ENCODE peak calls at places on chromosomes 2 and 18, in five cellular contexts. One of them, this sample, is unnamed.
A peak's percentile ranks its signal among the peaks of the same experiment; 100 is the strongest.

GRCh38 chr2:127049927-127050802 is 56.8 kb downstream of the BIN1 start:
- DNase-seq in A549: peak; percentile 48
- DNase-seq in activated effector memory CD4-positive, alpha-beta T cell treated with Interleukin-2 at 50 U/mL for 16 hours: peak; percentile 47
- DNase-seq in progenitor cell of endocrine pancreas: peak; percentile 72
- DNase-seq in stimulated activated CD4-positive, alpha-beta T cell treated with anti-CD3 and anti-CD28 coated beads, Interleukin-15, amount 100 ng/mL, for 1 hour: no peak
- DNase-seq in this sample: peak; percentile 27

GRCh38 chr2:230779141-230779523 is 66.5 kb downstream of the CAB39 start:
- DNase-seq in activated effector memory CD4-positive, alpha-beta T cell treated with Interleukin-2 at 50 U/mL for 16 hours: peak; percentile 13
- DNase-seq in progenitor cell of endocrine pancreas: no peak
- DNase-seq in A549: no peak
- DNase-seq in stimulated activated CD4-positive, alpha-beta T cell treated with anti-CD3 and anti-CD28 coated beads, Interleukin-15, amount 100 ng/mL, for 1 hour: no peak
- DNase-seq in this sample: no peak

GRCh38 chr2:102891261-102891660 is 129.4 kb downstream of the TMEM182 start:
- DNase-seq in A549: no peak
- DNase-seq in stimulated activated CD4-positive, alpha-beta T cell treated with anti-CD3 and anti-CD28 coated beads, Interleukin-15, amount 100 ng/mL, for 1 hour: no peak
- DNase-seq in activated effector memory CD4-positive, alpha-beta T cell treated with Interleukin-2 at 50 U/mL for 16 hours: no peak
- DNase-seq in progenitor cell of endocrine pancreas: no peak
- DNase-seq in this sample: peak; percentile 5

GRCh38 chr2:133484106-133484505 is 84.2 kb downstream of the NCKAP5 start:
- DNase-seq in progenitor cell of endocrine pancreas: no peak
- DNase-seq in stimulated activated CD4-positive, alpha-beta T cell treated with anti-CD3 and anti-CD28 coated beads, Interleukin-15, amount 100 ng/mL, for 1 hour: no peak
- DNase-seq in A549: no peak
- DNase-seq in activated effector memory CD4-positive, alpha-beta T cell treated with Interleukin-2 at 50 U/mL for 16 hours: no peak
- DNase-seq in this sample: peak; percentile 7

GRCh38 chr2:65504201-65504600 is 71.8 kb upstream of the SPRED2 start:
- DNase-seq in progenitor cell of endocrine pancreas: no peak
- DNase-seq in stimulated activated CD4-positive, alpha-beta T cell treated with anti-CD3 and anti-CD28 coated beads, Interleukin-15, amount 100 ng/mL, for 1 hour: no peak
- DNase-seq in activated effector memory CD4-positive, alpha-beta T cell treated with Interleukin-2 at 50 U/mL for 16 hours: no peak
- DNase-seq in A549: no peak
- DNase-seq in this sample: no peak

GRCh38 chr2:28696261-28696660 is 55.4 kb upstream of the PPP1CB start:
- DNase-seq in stimulated activated CD4-positive, alpha-beta T cell treated with anti-CD3 and anti-CD28 coated beads, Interleukin-15, amount 100 ng/mL, for 1 hour: no peak
- DNase-seq in activated effector memory CD4-positive, alpha-beta T cell treated with Interleukin-2 at 50 U/mL for 16 hours: no peak
- DNase-seq in progenitor cell of endocrine pancreas: no peak
- DNase-seq in A549: peak; percentile 22
- DNase-seq in this sample: no peak

GRCh38 chr18:48956378-48956777 is 5.6 kb upstream of the SMAD7 start:
- DNase-seq in progenitor cell of endocrine pancreas: no peak
- DNase-seq in activated effector memory CD4-positive, alpha-beta T cell treated with Interleukin-2 at 50 U/mL for 16 hours: no peak
- DNase-seq in stimulated activated CD4-positive, alpha-beta T cell treated with anti-CD3 and anti-CD28 coated beads, Interleukin-15, amount 100 ng/mL, for 1 hour: no peak
- DNase-seq in A549: no peak
- DNase-seq in this sample: peak; percentile 86

GRCh38 chr18:33821503-33821902 is 243.5 kb downstream of the ASXL3 start:
- DNase-seq in stimulated activated CD4-positive, alpha-beta T cell treated with anti-CD3 and anti-CD28 coated beads, Interleukin-15, amount 100 ng/mL, for 1 hour: no peak
- DNase-seq in A549: no peak
- DNase-seq in activated effector memory CD4-positive, alpha-beta T cell treated with Interleukin-2 at 50 U/mL for 16 hours: no peak
- DNase-seq in progenitor cell of endocrine pancreas: no peak
- DNase-seq in this sample: peak; percentile 58

GRCh38 chr18:49886891-49887764 is 73.8 kb upstream of the ACAA2 start:
- DNase-seq in A549: no peak
- DNase-seq in progenitor cell of endocrine pancreas: no peak
- DNase-seq in activated effector memory CD4-positive, alpha-beta T cell treated with Interleukin-2 at 50 U/mL for 16 hours: no peak
- DNase-seq in stimulated activated CD4-positive, alpha-beta T cell treated with anti-CD3 and anti-CD28 coated beads, Interleukin-15, amount 100 ng/mL, for 1 hour: no peak
- DNase-seq in this sample: no peak

GRCh38 chr2:208489687-208490086 is 83.1 kb downstream of the PTH2R start:
- DNase-seq in activated effector memory CD4-positive, alpha-beta T cell treated with Interleukin-2 at 50 U/mL for 16 hours: no peak
- DNase-seq in progenitor cell of endocrine pancreas: no peak
- DNase-seq in stimulated activated CD4-positive, alpha-beta T cell treated with anti-CD3 and anti-CD28 coated beads, Interleukin-15, amount 100 ng/mL, for 1 hour: no peak
- DNase-seq in A549: no peak
- DNase-seq in this sample: no peak

GRCh38 chr2:109446531-109447131 is 167.1 kb downstream of the SEPTIN10 start:
- DNase-seq in stimulated activated CD4-positive, alpha-beta T cell treated with anti-CD3 and anti-CD28 coated beads, Interleukin-15, amount 100 ng/mL, for 1 hour: no peak
- DNase-seq in A549: no peak
- DNase-seq in progenitor cell of endocrine pancreas: no peak
- DNase-seq in activated effector memory CD4-positive, alpha-beta T cell treated with Interleukin-2 at 50 U/mL for 16 hours: no peak
- DNase-seq in this sample: peak; percentile 63

GRCh38 chr2:149141046-149141445 is 102.5 kb downstream of the LYPD6B start:
- DNase-seq in progenitor cell of endocrine pancreas: no peak
- DNase-seq in A549: no peak
- DNase-seq in activated effector memory CD4-positive, alpha-beta T cell treated with Interleukin-2 at 50 U/mL for 16 hours: no peak
- DNase-seq in stimulated activated CD4-positive, alpha-beta T cell treated with anti-CD3 and anti-CD28 coated beads, Interleukin-15, amount 100 ng/mL, for 1 hour: no peak
- DNase-seq in this sample: no peak

GRCh38 chr2:164808776-164809175 is 32.8 kb downstream of the COBLL1 start:
- DNase-seq in activated effector memory CD4-positive, alpha-beta T cell treated with Interleukin-2 at 50 U/mL for 16 hours: no peak
- DNase-seq in stimulated activated CD4-positive, alpha-beta T cell treated with anti-CD3 and anti-CD28 coated beads, Interleukin-15, amount 100 ng/mL, for 1 hour: no peak
- DNase-seq in progenitor cell of endocrine pancreas: no peak
- DNase-seq in A549: no peak
- DNase-seq in this sample: peak; percentile 77

GRCh38 chr2:241456546-241456945 is 51.8 kb downstream of the STK25 start:
- DNase-seq in activated effector memory CD4-positive, alpha-beta T cell treated with Interleukin-2 at 50 U/mL for 16 hours: no peak
- DNase-seq in A549: no peak
- DNase-seq in progenitor cell of endocrine pancreas: no peak
- DNase-seq in stimulated activated CD4-positive, alpha-beta T cell treated with anti-CD3 and anti-CD28 coated beads, Interleukin-15, amount 100 ng/mL, for 1 hour: no peak
- DNase-seq in this sample: no peak